ENCODE peak calls at places on chromosomes 5 and 9, in nine cellular contexts. Q, K, R, G, D, N, F, Y and C are unnamed samples.

GRCh38 chr9:118170032-118170955 is 466.1 kb downstream of the TLR4 start:
- DNase-seq in D (peak; percentile 15), F (peak; percentile 60), G (peak; percentile 57), R (no peak), Q (no peak), K (no peak), N (peak; percentile 63), Y (no peak), C (no peak)

GRCh38 chr5:177421046-177421798 is 5.3 kb upstream of the GRK6 start:
- DNase-seq in N (no peak), R (no peak), G (no peak), D (no peak), Y (no peak), F (no peak), Q (no peak), K (no peak), C (no peak)

GRCh38 chr9:91500509-91501011 is 76.9 kb upstream of the NFIL3 start:
- DNase-seq in R (no peak), Q (no peak), F (no peak), N (peak; percentile 83), G (no peak), D (no peak), K (peak; percentile 41), Y (no peak), C (no peak)

GRCh38 chr9:135347461-135347860 is 132.1 kb upstream of the PPP1R26 start:
- DNase-seq in F (no peak), K (no peak), D (no peak), R (no peak), G (no peak), Q (no peak), Y (no peak), N (no peak), C (no peak)

GRCh38 chr9:100267211-100267610 is 85.5 kb downstream of the TEX10 start:
- DNase-seq in F (no peak), K (no peak), N (no peak), D (no peak), R (no peak), Y (no peak), Q (no peak), G (no peak), C (no peak)

GRCh38 chr5:57267796-57268195 is 93.9 kb downstream of the GPBP1 start:
- DNase-seq in Q (no peak), R (no peak), Y (no peak), N (no peak), D (no peak), G (no peak), F (no peak), K (no peak), C (no peak)

GRCh38 chr5:31036407-31036806 is 157.1 kb upstream of the CDH6 start:
- DNase-seq in Y (no peak), F (no peak), G (no peak), R (no peak), N (no peak), Q (no peak), D (no peak), K (no peak), C (no peak)

GRCh38 chr5:176740131-176740701 is 70.1 kb upstream of the UNC5A start:
- DNase-seq in Q (peak; percentile 40), K (no peak), N (no peak), R (no peak), F (no peak), Y (peak; percentile 75), G (peak; percentile 30), D (no peak), C (no peak)

GRCh38 chr5:9059920-9060691 is 485.8 kb downstream of the SEMA5A start:
- DNase-seq in N (no peak), G (no peak), K (no peak), Q (no peak), R (no peak), F (no peak), Y (no peak), D (no peak), C (no peak)

DNA sequence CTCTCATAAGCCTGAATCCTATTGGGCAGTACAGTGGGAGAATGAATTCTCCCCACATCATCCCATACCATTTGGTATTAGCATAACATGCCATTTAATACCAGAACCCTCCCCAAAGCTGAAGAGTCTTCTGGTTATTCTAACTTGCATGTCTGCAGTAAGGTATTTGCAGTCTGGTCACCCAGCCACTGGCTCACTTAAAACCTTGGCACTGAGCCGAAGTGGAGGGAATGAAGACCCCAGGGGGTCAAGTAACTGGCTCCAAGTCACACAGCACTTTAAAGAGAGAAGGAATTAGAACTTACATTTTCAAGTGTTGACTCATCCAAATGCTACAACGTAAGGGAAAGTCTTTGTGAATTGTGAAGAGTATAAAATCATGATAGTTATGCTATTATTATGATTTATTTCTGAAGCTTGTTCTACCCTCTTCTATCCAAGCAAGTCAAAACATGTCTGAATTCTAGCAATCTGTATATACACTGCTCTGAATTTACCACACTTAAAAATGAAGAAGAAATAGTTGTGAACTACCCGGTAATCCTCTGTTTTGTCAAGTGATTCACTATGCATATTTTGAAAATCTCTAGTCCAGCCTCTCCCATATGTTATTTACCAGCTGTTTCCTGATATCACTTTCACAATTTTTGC is 28.5 kb downstream of the GLRA1 start:
- DNase-seq in D (no peak), Y (no peak), F (no peak), R (no peak), Q (no peak), G (no peak), K (no peak), N (peak; percentile 18), C (no peak)
- TF ChIP-seq EP300 in D (no peak), Y (no peak), F (no peak), R (no peak), Q (no peak), G (no peak), K (no peak), N (no peak), C (no peak)

GRCh38 chr5:12707560-12707959 is 803.3 kb upstream of the CTNND2 start:
- DNase-seq in N (no peak), R (no peak), Y (no peak), F (no peak), K (no peak), Q (no peak), G (no peak), D (no peak), C (no peak)
- H3K4me1 ChIP-seq in N (no peaks in the 10 kb centered on the region), R (no peaks in the 10 kb centered on the region), Y (no peaks in the 10 kb centered on the region), F (no peaks in the 10 kb centered on the region), K (no peaks in the 10 kb centered on the region), Q (no peaks in the 10 kb centered on the region), G (no peaks in the 10 kb centered on the region), D (no peaks in the 10 kb centered on the region), C (no peaks in the 10 kb centered on the region)

GRCh38 chr5:138289296-138289695 is 14.9 kb upstream of the GFRA3 start:
- DNase-seq in R (no peak), N (no peak), Y (no peak), Q (no peak), K (no peak), F (no peak), D (no peak), G (no peak), C (no peak)
- TF ChIP-seq EP300 in R (no peak), N (no peak), Y (no peak), Q (no peak), K (no peak), F (no peak), D (no peak), G (no peak), C (no peak)

DNA sequence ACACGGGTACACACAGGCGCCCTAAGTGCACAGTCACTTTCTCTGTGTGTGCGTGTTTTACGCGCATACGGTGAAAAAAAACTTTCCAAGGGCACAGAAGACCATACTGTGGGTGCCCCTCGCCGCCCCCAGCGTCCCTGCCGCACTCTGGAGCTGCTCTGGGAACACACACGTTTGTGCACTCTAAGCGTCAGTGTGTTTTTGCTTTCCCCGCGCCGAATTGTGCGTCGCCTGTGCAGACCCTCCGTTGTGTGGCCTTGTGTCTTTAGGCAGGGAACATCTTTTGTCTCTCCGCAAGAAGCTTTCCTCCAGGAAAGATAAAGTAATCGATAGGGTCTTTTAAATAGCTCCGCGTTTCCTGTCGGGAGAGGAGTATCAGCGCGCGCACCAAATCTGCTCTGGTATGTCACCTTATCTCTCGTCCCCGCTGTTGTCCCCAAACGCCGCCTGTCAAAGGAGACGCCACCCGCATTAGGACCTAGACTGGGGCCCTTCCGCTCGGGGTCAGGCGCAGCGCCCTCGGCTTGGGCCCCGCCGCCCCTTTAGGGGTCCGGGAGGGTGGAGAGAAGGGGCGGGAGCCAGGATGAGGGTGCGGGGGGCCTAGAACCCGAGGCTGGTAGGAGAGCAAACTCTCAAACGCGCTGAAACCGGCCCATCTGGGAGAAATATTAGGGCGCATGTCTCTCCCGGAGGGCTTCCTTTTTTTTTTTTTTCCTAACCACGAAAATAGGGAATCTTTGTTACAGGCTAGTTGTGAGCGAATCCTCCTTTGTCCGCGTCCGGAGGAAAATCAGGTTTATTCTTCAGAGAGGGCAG is 10.5 kb upstream of the NKX2-5 start:
- DNase-seq in K (no peak), Q (no peak), N (no peak), Y (peak; percentile 72), R (no peak), G (no peak), D (no peak), F (no peak), C (no peak)
- H3K4me1 ChIP-seq in K (peaks cover 2% of the 10 kb centered on the region), Q (peaks cover 12% of the 10 kb centered on the region), N (no peaks in the 10 kb centered on the region), Y (peaks cover 23% of the 10 kb centered on the region), R (peaks cover 6% of the 10 kb centered on the region), G (no peaks in the 10 kb centered on the region), D (peaks cover 9% of the 10 kb centered on the region), F (peaks cover 12% of the 10 kb centered on the region), C (peaks cover 27% of the 10 kb centered on the region)

DNA sequence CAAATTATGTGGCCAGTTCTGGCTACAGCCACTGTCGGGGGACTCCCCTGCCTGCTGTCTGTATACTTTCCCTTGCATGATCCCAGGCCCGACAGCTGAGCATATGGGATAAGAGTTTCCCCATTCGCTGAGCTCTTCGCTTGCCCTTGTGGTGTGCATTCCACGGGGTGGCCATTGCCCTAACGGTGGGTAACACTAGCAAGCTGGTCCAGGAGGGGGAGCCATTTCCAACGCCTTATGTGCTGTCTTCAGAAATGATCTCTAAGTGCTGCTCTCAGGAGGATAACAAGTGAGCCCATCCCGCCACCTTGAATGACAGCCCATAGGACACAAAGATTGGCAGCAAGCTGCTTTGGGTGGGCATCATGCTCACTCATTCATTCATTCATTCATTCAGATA is 190.9 kb downstream of the FSTL4 start:
- DNase-seq in D (no peak), R (no peak), Y (no peak), K (no peak), N (peak; percentile 36), Q (no peak), F (peak; percentile 85), G (peak; percentile 70), C (no peak)
- TF ChIP-seq EP300 in D (no peak), R (no peak), Y (no peak), K (no peak), N (no peak), Q (no peak), F (no peak), G (no peak), C (no peak)

GRCh38 chr5:150144211-150144801 is 11.3 kb downstream of the PDGFRB start:
- DNase-seq in F (no peak), N (no peak), R (no peak), Y (no peak), K (peak; percentile 81), D (no peak), Q (peak; percentile 82), G (peak; percentile 80), C (no peak)
- H3K4me1 ChIP-seq in F (peaks cover 16% of the 10 kb centered on the region), N (peaks cover 50% of the 10 kb centered on the region), R (peaks cover 97% of the 10 kb centered on the region), Y (peaks cover 55% of the 10 kb centered on the region), K (peaks cover 59% of the 10 kb centered on the region), D (peaks cover 51% of the 10 kb centered on the region), Q (peaks cover 84% of the 10 kb centered on the region), G (peaks cover 54% of the 10 kb centered on the region), C (peaks cover 28% of the 10 kb centered on the region)

GRCh38 chr5:88667187-88668141 is 215.5 kb downstream of the MEF2C start:
- DNase-seq in K (no peak), N (no peak), G (no peak), D (no peak), R (no peak), Q (no peak), Y (no peak), F (no peak), C (no peak)
- TF ChIP-seq EP300 in K (no peak), N (no peak), G (no peak), D (no peak), R (no peak), Q (no peak), Y (no peak), F (peak; percentile 72), C (no peak)

GRCh38 chr9:3569529-3569928 is 43.7 kb upstream of the RFX3 start:
- DNase-seq in K (no peak), R (no peak), N (no peak), Y (no peak), F (no peak), D (no peak), Q (no peak), G (no peak), C (no peak)
- H3K4me1 ChIP-seq in K (no peaks in the 10 kb centered on the region), R (no peaks in the 10 kb centered on the region), N (no peaks in the 10 kb centered on the region), Y (no peaks in the 10 kb centered on the region), F (no peaks in the 10 kb centered on the region), D (no peaks in the 10 kb centered on the region), Q (no peaks in the 10 kb centered on the region), G (no peaks in the 10 kb centered on the region), C (no peaks in the 10 kb centered on the region)